ENCODE peak calls at places on chromosome 22, in five cellular contexts. One of them, this sample, is unnamed.

GRCh38 chr22:47303161-47303890 is 540.9 kb downstream of the TBC1D22A start:
- DNase-seq in A549: no peak
- DNase-seq in cardiac muscle cell: no peak
- DNase-seq in upper lobe of left lung: no peak
- DNase-seq in brain microvascular endothelial cell: no peak
- DNase-seq in this sample: no peak

GRCh38 chr22:40748388-40748970 is 69.2 kb downstream of the MCHR1 start:
- DNase-seq in brain microvascular endothelial cell: no peak
- DNase-seq in A549: no peak
- DNase-seq in upper lobe of left lung: no peak
- DNase-seq in cardiac muscle cell: no peak
- DNase-seq in this sample: no peak

GRCh38 chr22:17119481-17120202 is 1.5 kb downstream of the TMEM121B start:
- DNase-seq in cardiac muscle cell: no peak
- DNase-seq in A549: peak
- DNase-seq in brain microvascular endothelial cell: no peak
- DNase-seq in upper lobe of left lung: no peak
- DNase-seq in this sample: no peak

GRCh38 chr22:24161909-24162308 is 19.4 kb upstream of the SUSD2 start:
- DNase-seq in cardiac muscle cell: no peak
- DNase-seq in brain microvascular endothelial cell: no peak
- DNase-seq in A549: no peak
- DNase-seq in upper lobe of left lung: peak
- DNase-seq in this sample: peak

GRCh38 chr22:27409299-27409698 is 392.3 kb downstream of the MN1 start:
- DNase-seq in cardiac muscle cell: no peak
- DNase-seq in A549: no peak
- DNase-seq in brain microvascular endothelial cell: no peak
- DNase-seq in upper lobe of left lung: no peak
- DNase-seq in this sample: no peak

GRCh38 chr22:17552737-17553136 is 10.6 kb upstream of the SLC25A18 start:
- DNase-seq in cardiac muscle cell: peak
- DNase-seq in A549: no peak
- DNase-seq in brain microvascular endothelial cell: no peak
- DNase-seq in upper lobe of left lung: no peak
- DNase-seq in this sample: no peak

GRCh38 chr22:39594411-39594810 is 23.9 kb downstream of the CACNA1I start:
- DNase-seq in upper lobe of left lung: no peak
- DNase-seq in brain microvascular endothelial cell: no peak
- DNase-seq in cardiac muscle cell: no peak
- DNase-seq in A549: no peak
- DNase-seq in this sample: no peak

GRCh38 chr22:49213731-49214352 is 613.8 kb downstream of the BRD1 start:
- DNase-seq in brain microvascular endothelial cell: no peak
- DNase-seq in cardiac muscle cell: no peak
- DNase-seq in upper lobe of left lung: peak
- DNase-seq in A549: no peak
- DNase-seq in this sample: no peak

GRCh38 chr22:25131198-25131887 is 68.3 kb upstream of the CRYBB3 start:
- DNase-seq in upper lobe of left lung: no peak
- DNase-seq in brain microvascular endothelial cell: no peak
- DNase-seq in cardiac muscle cell: no peak
- DNase-seq in A549: no peak
- DNase-seq in this sample: no peak

GRCh38 chr22:30488121-30488520 is 16.3 kb upstream of the SEC14L3 start:
- DNase-seq in brain microvascular endothelial cell: no peak
- DNase-seq in A549: no peak
- DNase-seq in cardiac muscle cell: no peak
- DNase-seq in upper lobe of left lung: no peak
- DNase-seq in this sample: no peak

GRCh38 chr22:48891688-48892380 is 935.8 kb downstream of the BRD1 start:
- DNase-seq in upper lobe of left lung: peak
- DNase-seq in A549: no peak
- DNase-seq in cardiac muscle cell: no peak
- DNase-seq in brain microvascular endothelial cell: no peak
- DNase-seq in this sample: no peak

GRCh38 chr22:39873963-39874362 is 19.6 kb downstream of the ENTHD1 start:
- DNase-seq in brain microvascular endothelial cell: no peak
- DNase-seq in upper lobe of left lung: no peak
- DNase-seq in A549: no peak
- DNase-seq in cardiac muscle cell: no peak
- DNase-seq in this sample: no peak

GRCh38 chr22:49582171-49582570 is 245.5 kb downstream of the BRD1 start:
- DNase-seq in brain microvascular endothelial cell: no peak
- DNase-seq in cardiac muscle cell: no peak
- DNase-seq in A549: no peak
- DNase-seq in upper lobe of left lung: no peak
- DNase-seq in this sample: peak

GRCh38 chr22:40202225-40202944 is 24.7 kb downstream of the TNRC6B start:
- DNase-seq in cardiac muscle cell: peak
- DNase-seq in A549: no peak
- DNase-seq in upper lobe of left lung: no peak
- DNase-seq in brain microvascular endothelial cell: no peak
- DNase-seq in this sample: no peak

GRCh38 chr22:39723899-39724351 is 153.4 kb downstream of the CACNA1I start:
- DNase-seq in cardiac muscle cell: no peak
- DNase-seq in brain microvascular endothelial cell: peak
- DNase-seq in A549: no peak
- DNase-seq in upper lobe of left lung: no peak
- DNase-seq in this sample: peak

GRCh38 chr22:40463017-40463631 is 92.7 kb downstream of the SGSM3 start:
- DNase-seq in upper lobe of left lung: peak
- DNase-seq in A549: no peak
- DNase-seq in cardiac muscle cell: no peak
- DNase-seq in brain microvascular endothelial cell: no peak
- DNase-seq in this sample: no peak

GRCh38 chr22:22030493-22031182 is 48.1 kb upstream of the TOP3B start:
- DNase-seq in brain microvascular endothelial cell: no peak
- DNase-seq in upper lobe of left lung: no peak
- DNase-seq in cardiac muscle cell: peak
- DNase-seq in A549: peak
- DNase-seq in this sample: no peak

GRCh38 chr22:46823654-46824053 is 61.2 kb downstream of the TBC1D22A start:
- DNase-seq in A549: no peak
- DNase-seq in brain microvascular endothelial cell: no peak
- DNase-seq in upper lobe of left lung: no peak
- DNase-seq in cardiac muscle cell: no peak
- DNase-seq in this sample: no peak

GRCh38 chr22:46086577-46087335 is 63.6 kb upstream of the PPARA start:
- DNase-seq in cardiac muscle cell: no peak
- DNase-seq in brain microvascular endothelial cell: no peak
- DNase-seq in upper lobe of left lung: no peak
- DNase-seq in A549: no peak
- DNase-seq in this sample: no peak

GRCh38 chr22:43387815-43388214 is 24.0 kb upstream of the MPPED1 start:
- DNase-seq in A549: no peak
- DNase-seq in brain microvascular endothelial cell: no peak
- DNase-seq in cardiac muscle cell: no peak
- DNase-seq in upper lobe of left lung: no peak
- DNase-seq in this sample: no peak

GRCh38 chr22:43390166-43390565 is 21.6 kb upstream of the MPPED1 start:
- DNase-seq in A549: no peak
- DNase-seq in brain microvascular endothelial cell: no peak
- DNase-seq in upper lobe of left lung: no peak
- DNase-seq in cardiac muscle cell: no peak
- DNase-seq in this sample: no peak

GRCh38 chr22:43389227-43389836 is 22.5 kb upstream of the MPPED1 start:
- DNase-seq in upper lobe of left lung: no peak
- DNase-seq in A549: no peak
- DNase-seq in brain microvascular endothelial cell: no peak
- DNase-seq in cardiac muscle cell: no peak
- DNase-seq in this sample: no peak

GRCh38 chr22:43385770-43386641 is 25.8 kb upstream of the MPPED1 start:
- DNase-seq in upper lobe of left lung: peak
- DNase-seq in cardiac muscle cell: peak
- DNase-seq in A549: peak
- DNase-seq in brain microvascular endothelial cell: peak
- DNase-seq in this sample: peak

GRCh38 chr22:43388420-43388851 is 23.4 kb upstream of the MPPED1 start:
- DNase-seq in brain microvascular endothelial cell: peak
- DNase-seq in cardiac muscle cell: peak
- DNase-seq in A549: peak
- DNase-seq in upper lobe of left lung: peak
- DNase-seq in this sample: peak
- TF ChIP-seq CTCF in brain microvascular endothelial cell: peak
- TF ChIP-seq CTCF in cardiac muscle cell: peak
- TF ChIP-seq CTCF in A549: peak
- TF ChIP-seq CTCF in upper lobe of left lung: peak
- TF ChIP-seq CTCF in this sample: peak

DNA sequence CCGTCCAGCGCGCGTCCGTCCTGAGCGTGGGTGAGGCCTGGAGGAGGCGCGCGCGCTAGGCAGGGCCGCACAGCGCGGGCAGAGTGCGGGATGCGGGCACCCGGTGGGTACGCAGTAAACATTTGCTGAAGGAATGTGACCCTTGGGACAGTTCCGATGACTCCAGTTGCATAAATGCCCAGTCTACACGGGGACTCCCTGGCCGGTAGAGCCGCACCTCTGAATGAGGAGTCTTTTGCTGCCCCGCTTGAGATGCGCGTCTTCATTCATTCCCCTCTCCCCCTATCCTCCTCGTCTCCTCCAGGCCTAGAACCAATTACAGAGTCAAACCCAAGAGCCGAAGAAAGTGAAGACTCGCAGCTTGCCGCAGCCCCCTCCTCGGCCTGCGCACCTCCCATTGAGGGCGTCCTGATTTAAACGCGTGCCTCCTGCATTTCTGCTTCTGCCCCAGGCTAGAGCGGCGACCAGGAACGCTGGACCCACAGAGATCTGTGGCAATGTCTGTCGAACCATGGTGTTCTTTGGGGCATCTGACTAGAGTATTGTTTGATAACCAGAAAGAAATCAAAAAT is 731 bp upstream of the CHKB start:
- DNase-seq in A549: no peak
- DNase-seq in cardiac muscle cell: no peak
- DNase-seq in brain microvascular endothelial cell: no peak
- DNase-seq in upper lobe of left lung: no peak
- DNase-seq in this sample: no peak
- H3K27ac ChIP-seq in A549: peak
- H3K27ac ChIP-seq in cardiac muscle cell: no peak
- H3K27ac ChIP-seq in brain microvascular endothelial cell: no peak
- H3K27ac ChIP-seq in upper lobe of left lung: peak
- H3K27ac ChIP-seq in this sample: peak

GRCh38 chr22:37008365-37008764 is 10.9 kb downstream of the TST start:
- DNase-seq in A549: no peak
- DNase-seq in cardiac muscle cell: no peak
- DNase-seq in upper lobe of left lung: no peak
- DNase-seq in brain microvascular endothelial cell: no peak
- DNase-seq in this sample: no peak
- TF ChIP-seq CTCF in A549: no peak
- TF ChIP-seq CTCF in cardiac muscle cell: no peak
- TF ChIP-seq CTCF in upper lobe of left lung: no peak
- TF ChIP-seq CTCF in brain microvascular endothelial cell: no peak
- TF ChIP-seq CTCF in this sample: no peak

DNA sequence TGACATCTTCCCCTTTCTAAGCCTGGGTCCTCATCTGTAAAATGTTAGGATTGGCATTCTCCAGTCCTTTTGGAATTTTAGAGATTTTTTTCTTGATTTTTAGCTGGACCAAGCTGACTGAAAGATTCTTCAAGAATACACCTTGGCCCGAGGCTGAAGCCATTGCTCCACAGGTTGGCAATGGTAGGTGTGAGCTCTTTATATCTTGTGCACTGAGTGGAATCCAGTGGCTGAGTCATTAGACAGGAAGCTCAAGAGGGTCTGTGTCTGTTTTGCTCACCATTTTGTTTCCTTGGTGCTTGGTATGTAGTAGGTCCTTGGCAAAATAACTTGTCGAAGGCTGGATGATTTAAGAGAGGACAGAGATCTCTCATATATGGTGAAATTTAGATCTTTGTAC is 6.2 kb downstream of the EIF3L start:
- DNase-seq in upper lobe of left lung: no peak
- DNase-seq in cardiac muscle cell: no peak
- DNase-seq in brain microvascular endothelial cell: no peak
- DNase-seq in A549: no peak
- DNase-seq in this sample: no peak
- H3K27ac ChIP-seq in upper lobe of left lung: no peak
- H3K27ac ChIP-seq in cardiac muscle cell: no peak
- H3K27ac ChIP-seq in brain microvascular endothelial cell: no peak
- H3K27ac ChIP-seq in A549: no peak
- H3K27ac ChIP-seq in this sample: no peak

GRCh38 chr22:20641198-20641892 is 132.6 kb upstream of the SERPIND1 start:
- DNase-seq in brain microvascular endothelial cell: no peak
- DNase-seq in cardiac muscle cell: no peak
- DNase-seq in upper lobe of left lung: no peak
- DNase-seq in A549: no peak
- DNase-seq in this sample: peak
- TF ChIP-seq CTCF in brain microvascular endothelial cell: no peak
- TF ChIP-seq CTCF in cardiac muscle cell: no peak
- TF ChIP-seq CTCF in upper lobe of left lung: no peak
- TF ChIP-seq CTCF in A549: no peak
- TF ChIP-seq CTCF in this sample: no peak